ENCODE peak calls at places on chromosomes 7 and 10, in four cellular contexts. One of them, this sample, is unnamed.

GRCh38 chr7:23100697-23101096 is 4.9 kb upstream of the KLHL7 start:
- DNase-seq in PC-9: no peak
- DNase-seq in astrocyte: no peak
- DNase-seq in CD4-positive, alpha-beta T cell: no peak
- DNase-seq in this sample: no peak

GRCh38 chr7:140605337-140605736 is 35.3 kb downstream of the DENND2A start:
- DNase-seq in astrocyte: peak; percentile 81
- DNase-seq in CD4-positive, alpha-beta T cell: no peak
- DNase-seq in PC-9: no peak
- DNase-seq in this sample: no peak

GRCh38 chr7:18829518-18830252 is 287.8 kb downstream of the TWIST1 start:
- DNase-seq in PC-9: no peak
- DNase-seq in astrocyte: peak; percentile 55
- DNase-seq in CD4-positive, alpha-beta T cell: no peak
- DNase-seq in this sample: no peak

GRCh38 chr10:77524300-77524711 is 113.3 kb downstream of the KCNMA1 start:
- DNase-seq in astrocyte: peak; percentile 91
- DNase-seq in CD4-positive, alpha-beta T cell: no peak
- DNase-seq in PC-9: no peak
- DNase-seq in this sample: no peak

GRCh38 chr10:110429301-110429700 is 68.4 kb upstream of the DUSP5 start:
- DNase-seq in astrocyte: no peak
- DNase-seq in CD4-positive, alpha-beta T cell: no peak
- DNase-seq in PC-9: peak; percentile 52
- DNase-seq in this sample: no peak

GRCh38 chr7:157906583-157906982 is 569.8 kb downstream of the DNAJB6 start:
- DNase-seq in CD4-positive, alpha-beta T cell: no peak
- DNase-seq in PC-9: no peak
- DNase-seq in astrocyte: no peak
- DNase-seq in this sample: no peak

GRCh38 chr10:131775444-131775832 is 125.4 kb upstream of the PPP2R2D start:
- DNase-seq in PC-9: no peak
- DNase-seq in CD4-positive, alpha-beta T cell: no peak
- DNase-seq in astrocyte: no peak
- DNase-seq in this sample: no peak

GRCh38 chr10:12540341-12540781 is 191.0 kb downstream of the CAMK1D start:
- DNase-seq in astrocyte: peak; percentile 91
- DNase-seq in CD4-positive, alpha-beta T cell: no peak
- DNase-seq in PC-9: no peak
- DNase-seq in this sample: no peak

GRCh38 chr7:2168612-2169312 is 64.0 kb downstream of the MAD1L1 start:
- DNase-seq in PC-9: no peak
- DNase-seq in CD4-positive, alpha-beta T cell: no peak
- DNase-seq in astrocyte: no peak
- DNase-seq in this sample: no peak

GRCh38 chr7:136528329-136528728 is 340.1 kb upstream of the CHRM2 start:
- DNase-seq in PC-9: peak; percentile 39
- DNase-seq in CD4-positive, alpha-beta T cell: no peak
- DNase-seq in astrocyte: peak; percentile 90
- DNase-seq in this sample: no peak

GRCh38 chr10:95864906-95865813 is 42.6 kb upstream of the CC2D2B start:
- DNase-seq in PC-9: no peak
- DNase-seq in astrocyte: peak; percentile 67
- DNase-seq in CD4-positive, alpha-beta T cell: peak; percentile 13
- DNase-seq in this sample: no peak

GRCh38 chr7:92794846-92795245 is 41.5 kb downstream of the CDK6 start:
- DNase-seq in CD4-positive, alpha-beta T cell: no peak
- DNase-seq in PC-9: no peak
- DNase-seq in astrocyte: no peak
- DNase-seq in this sample: no peak

GRCh38 chr10:2111936-2112335 is 374.6 kb upstream of the ADARB2 start:
- DNase-seq in CD4-positive, alpha-beta T cell: no peak
- DNase-seq in PC-9: peak; percentile 40
- DNase-seq in astrocyte: peak; percentile 95
- DNase-seq in this sample: no peak

GRCh38 chr10:123603130-123603529 is 63.0 kb upstream of the GPR26 start:
- DNase-seq in CD4-positive, alpha-beta T cell: no peak
- DNase-seq in astrocyte: no peak
- DNase-seq in PC-9: no peak
- DNase-seq in this sample: no peak

GRCh38 chr10:72015868-72016267 is 51.7 kb downstream of the CHST3 start:
- DNase-seq in PC-9: no peak
- DNase-seq in CD4-positive, alpha-beta T cell: no peak
- DNase-seq in astrocyte: no peak
- DNase-seq in this sample: no peak

GRCh38 chr10:131024259-131025131 is 287.0 kb downstream of the TCERG1L start:
- DNase-seq in CD4-positive, alpha-beta T cell: no peak
- DNase-seq in PC-9: no peak
- DNase-seq in astrocyte: no peak
- DNase-seq in this sample: no peak

GRCh38 chr7:142568430-142569097 is 180.7 kb upstream of the PRSS1 start:
- DNase-seq in CD4-positive, alpha-beta T cell: no peak
- DNase-seq in astrocyte: peak; percentile 91
- DNase-seq in PC-9: peak; percentile 77
- DNase-seq in this sample: no peak

GRCh38 chr10:110137142-110137545 is 70.3 kb upstream of the MXI1 start:
- DNase-seq in CD4-positive, alpha-beta T cell: no peak
- DNase-seq in PC-9: peak; percentile 57
- DNase-seq in astrocyte: peak; percentile 38
- DNase-seq in this sample: no peak

GRCh38 chr7:51240868-51241267 is 75.7 kb downstream of the COBL start:
- DNase-seq in CD4-positive, alpha-beta T cell: no peak
- DNase-seq in astrocyte: no peak
- DNase-seq in PC-9: no peak
- DNase-seq in this sample: no peak

GRCh38 chr7:127251048-127251451 is 1.7 kb downstream of the GRM8 start:
- DNase-seq in CD4-positive, alpha-beta T cell: no peak
- DNase-seq in astrocyte: no peak
- DNase-seq in PC-9: no peak
- DNase-seq in this sample: no peak

GRCh38 chr10:99536400-99537254 is 3.9 kb downstream of the NKX2-3 start:
- DNase-seq in PC-9: no peak
- DNase-seq in CD4-positive, alpha-beta T cell: no peak
- DNase-seq in astrocyte: no peak
- DNase-seq in this sample: no peak

GRCh38 chr7:131493559-131493958 is 62.9 kb downstream of the PODXL start:
- DNase-seq in astrocyte: no peak
- DNase-seq in CD4-positive, alpha-beta T cell: no peak
- DNase-seq in PC-9: no peak
- DNase-seq in this sample: no peak

GRCh38 chr10:102314801-102315200 is 69.5 kb downstream of the GBF1 start:
- DNase-seq in CD4-positive, alpha-beta T cell: no peak
- DNase-seq in astrocyte: no peak
- DNase-seq in PC-9: no peak
- DNase-seq in this sample: no peak

GRCh38 chr10:118758449-118758848 is 3.7 kb upstream of the CACUL1 start:
- DNase-seq in PC-9: no peak
- DNase-seq in CD4-positive, alpha-beta T cell: no peak
- DNase-seq in astrocyte: no peak
- DNase-seq in this sample: no peak

GRCh38 chr10:753530-753929 is 64.1 kb upstream of the DIP2C start:
- DNase-seq in CD4-positive, alpha-beta T cell: no peak
- DNase-seq in astrocyte: no peak
- DNase-seq in PC-9: no peak
- DNase-seq in this sample: no peak

GRCh38 chr10:102313221-102313896 is 68.0 kb downstream of the GBF1 start:
- DNase-seq in PC-9: no peak
- DNase-seq in CD4-positive, alpha-beta T cell: no peak
- DNase-seq in astrocyte: peak; percentile 23
- DNase-seq in this sample: no peak

GRCh38 chr10:96482815-96483588 is 30.7 kb downstream of the TLL2 start:
- DNase-seq in CD4-positive, alpha-beta T cell: no peak
- DNase-seq in astrocyte: no peak
- DNase-seq in PC-9: no peak
- DNase-seq in this sample: no peak

GRCh38 chr10:70652761-70653657 is 19.3 kb upstream of the ADAMTS14 start:
- DNase-seq in CD4-positive, alpha-beta T cell: no peak
- DNase-seq in astrocyte: peak; percentile 100
- DNase-seq in PC-9: peak; percentile 23
- DNase-seq in this sample: no peak
- H3K9me3 ChIP-seq in CD4-positive, alpha-beta T cell: peaks cover 38% of the 10 kb centered on the region
- H3K9me3 ChIP-seq in astrocyte: peaks cover 9% of the 10 kb centered on the region
- H3K9me3 ChIP-seq in PC-9: peaks cover 7% of the 10 kb centered on the region
- H3K9me3 ChIP-seq in this sample: no peaks in the 10 kb centered on the region

GRCh38 chr7:113636727-113637421 is 281.9 kb downstream of the PPP1R3A start:
- DNase-seq in PC-9: no peak
- DNase-seq in astrocyte: peak; percentile 55
- DNase-seq in CD4-positive, alpha-beta T cell: no peak
- DNase-seq in this sample: no peak
- H3K9me3 ChIP-seq in PC-9: no peaks in the 10 kb centered on the region
- H3K9me3 ChIP-seq in astrocyte: no peaks in the 10 kb centered on the region
- H3K9me3 ChIP-seq in CD4-positive, alpha-beta T cell: no peaks in the 10 kb centered on the region
- H3K9me3 ChIP-seq in this sample: no peaks in the 10 kb centered on the region

GRCh38 chr7:57399251-57399940 is 50.6 kb upstream of the ZNF716 start:
- DNase-seq in CD4-positive, alpha-beta T cell: no peak
- DNase-seq in astrocyte: no peak
- DNase-seq in PC-9: no peak
- DNase-seq in this sample: no peak
- H3K9me3 ChIP-seq in CD4-positive, alpha-beta T cell: peaks cover 14% of the 10 kb centered on the region
- H3K9me3 ChIP-seq in astrocyte: no peaks in the 10 kb centered on the region
- H3K9me3 ChIP-seq in PC-9: no peaks in the 10 kb centered on the region
- H3K9me3 ChIP-seq in this sample: no peaks in the 10 kb centered on the region

GRCh38 chr7:4277936-4278335 is 404.2 kb upstream of the FOXK1 start:
- DNase-seq in astrocyte: no peak
- DNase-seq in CD4-positive, alpha-beta T cell: no peak
- DNase-seq in PC-9: no peak
- DNase-seq in this sample: no peak
- H3K9me3 ChIP-seq in astrocyte: peaks cover 7% of the 10 kb centered on the region
- H3K9me3 ChIP-seq in CD4-positive, alpha-beta T cell: no peaks in the 10 kb centered on the region
- H3K9me3 ChIP-seq in PC-9: peaks cover 3% of the 10 kb centered on the region
- H3K9me3 ChIP-seq in this sample: peaks cover 3% of the 10 kb centered on the region

GRCh38 chr10:133446979-133447378 is 6.8 kb upstream of the SCART1 start:
- DNase-seq in CD4-positive, alpha-beta T cell: no peak
- DNase-seq in astrocyte: no peak
- DNase-seq in PC-9: no peak
- DNase-seq in this sample: no peak
- H3K9me3 ChIP-seq in CD4-positive, alpha-beta T cell: peaks cover 31% of the 10 kb centered on the region
- H3K9me3 ChIP-seq in astrocyte: peaks cover 5% of the 10 kb centered on the region
- H3K9me3 ChIP-seq in PC-9: no peaks in the 10 kb centered on the region
- H3K9me3 ChIP-seq in this sample: peaks cover 5% of the 10 kb centered on the region

GRCh38 chr10:83988435-83988834 is 150.9 kb upstream of the GHITM start:
- DNase-seq in astrocyte: no peak
- DNase-seq in PC-9: no peak
- DNase-seq in CD4-positive, alpha-beta T cell: no peak
- DNase-seq in this sample: no peak

GRCh38 chr10:83995932-83996331 is 143.4 kb upstream of the GHITM start:
- DNase-seq in PC-9: no peak
- DNase-seq in astrocyte: no peak
- DNase-seq in CD4-positive, alpha-beta T cell: no peak
- DNase-seq in this sample: no peak

GRCh38 chr10:83991986-83992753 is 147.1 kb upstream of the GHITM start:
- DNase-seq in astrocyte: no peak
- DNase-seq in CD4-positive, alpha-beta T cell: no peak
- DNase-seq in PC-9: no peak
- DNase-seq in this sample: no peak

GRCh38 chr10:83990126-83990525 is 149.2 kb upstream of the GHITM start:
- DNase-seq in astrocyte: no peak
- DNase-seq in CD4-positive, alpha-beta T cell: no peak
- DNase-seq in PC-9: no peak
- DNase-seq in this sample: no peak

DNA sequence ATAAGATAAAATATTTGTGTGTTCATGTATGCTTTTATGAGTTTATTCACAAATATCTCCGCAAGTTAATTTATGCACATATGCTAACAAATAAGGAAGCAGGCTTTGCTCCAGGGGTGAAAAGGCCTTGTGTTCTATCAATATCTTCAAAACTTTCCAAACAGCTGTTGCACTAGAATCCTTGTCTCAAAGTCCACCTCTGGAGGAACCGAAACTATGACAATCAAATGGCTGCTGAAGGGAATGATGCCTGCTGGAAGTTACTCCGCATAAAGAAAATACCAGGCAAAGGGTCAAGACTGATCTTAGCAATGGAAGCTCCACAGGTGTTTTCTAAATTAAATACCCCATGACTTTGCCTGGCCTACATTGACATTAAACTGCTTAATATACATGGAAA is 145.0 kb upstream of the GHITM start:
- DNase-seq in PC-9: no peak
- DNase-seq in astrocyte: no peak
- DNase-seq in CD4-positive, alpha-beta T cell: no peak
- DNase-seq in this sample: no peak
- H3K9me3 ChIP-seq in PC-9: no peaks in the 10 kb centered on the region
- H3K9me3 ChIP-seq in astrocyte: peaks cover 2% of the 10 kb centered on the region
- H3K9me3 ChIP-seq in CD4-positive, alpha-beta T cell: no peaks in the 10 kb centered on the region
- H3K9me3 ChIP-seq in this sample: no peaks in the 10 kb centered on the region

GRCh38 chr7:37432240-37432917 is 16.3 kb downstream of the ELMO1 start:
- DNase-seq in CD4-positive, alpha-beta T cell: no peak
- DNase-seq in PC-9: no peak
- DNase-seq in astrocyte: no peak
- DNase-seq in this sample: no peak

GRCh38 chr7:37438879-37439278 is 9.8 kb downstream of the ELMO1 start:
- DNase-seq in PC-9: no peak
- DNase-seq in astrocyte: no peak
- DNase-seq in CD4-positive, alpha-beta T cell: no peak
- DNase-seq in this sample: no peak

GRCh38 chr7:37433166-37433565 is 15.5 kb downstream of the ELMO1 start:
- DNase-seq in CD4-positive, alpha-beta T cell: no peak
- DNase-seq in astrocyte: no peak
- DNase-seq in PC-9: no peak
- DNase-seq in this sample: no peak

GRCh38 chr7:37431413-37431812 is 17.3 kb downstream of the ELMO1 start:
- DNase-seq in PC-9: no peak
- DNase-seq in CD4-positive, alpha-beta T cell: no peak
- DNase-seq in astrocyte: no peak
- DNase-seq in this sample: no peak

GRCh38 chr7:37435156-37435555 is 13.5 kb downstream of the ELMO1 start:
- DNase-seq in PC-9: no peak
- DNase-seq in CD4-positive, alpha-beta T cell: no peak
- DNase-seq in astrocyte: no peak
- DNase-seq in this sample: no peak
- H3K9me3 ChIP-seq in PC-9: no peaks in the 10 kb centered on the region
- H3K9me3 ChIP-seq in CD4-positive, alpha-beta T cell: no peaks in the 10 kb centered on the region
- H3K9me3 ChIP-seq in astrocyte: no peaks in the 10 kb centered on the region
- H3K9me3 ChIP-seq in this sample: no peaks in the 10 kb centered on the region

DNA sequence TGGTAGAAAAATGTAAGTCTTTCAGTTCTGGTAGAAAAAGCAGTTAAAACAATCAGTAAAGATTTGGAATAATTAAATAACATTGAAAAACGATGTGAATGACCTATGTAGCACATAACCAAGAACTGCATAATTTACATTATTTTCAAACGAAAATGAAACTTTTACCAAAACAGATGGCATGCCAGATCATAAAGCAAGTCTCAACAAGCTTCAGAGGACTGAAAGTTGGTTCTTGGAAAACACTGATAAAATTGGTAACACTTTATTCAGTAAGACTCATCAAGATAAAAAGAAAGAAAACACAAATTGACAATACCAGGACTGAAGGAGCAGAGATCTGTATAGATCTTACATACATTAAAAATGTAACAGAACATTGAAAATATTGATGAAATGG is 92.8 kb downstream of the VIPR2 start:
- DNase-seq in CD4-positive, alpha-beta T cell: no peak
- DNase-seq in astrocyte: no peak
- DNase-seq in PC-9: no peak
- DNase-seq in this sample: no peak
- H3K9me3 ChIP-seq in CD4-positive, alpha-beta T cell: no peaks in the 10 kb centered on the region
- H3K9me3 ChIP-seq in astrocyte: no peaks in the 10 kb centered on the region
- H3K9me3 ChIP-seq in PC-9: no peaks in the 10 kb centered on the region
- H3K9me3 ChIP-seq in this sample: no peaks in the 10 kb centered on the region

This sample was measured in T-helper 17 cell.